ENCODE peak calls at places on chromosomes 12 and 14, in five cellular contexts. N, D, A, B and V are unnamed samples.

GRCh38 chr12:57093412-57094193 is 4.7 kb downstream of the NAB2 start:
- DNase-seq in B (peak), D (no peak), A (peak), N (peak), V (no peak)

GRCh38 chr14:51780006-51780692 is 80.3 kb upstream of the GNG2 start:
- DNase-seq in B (peak), A (peak), D (peak), N (peak), V (peak)

GRCh38 chr12:14883663-14884062 is 2.0 kb downstream of the MGP start:
- DNase-seq in D (no peak), N (no peak), A (no peak), B (no peak), V (no peak)

GRCh38 chr12:114438635-114439256 is 32.8 kb upstream of the TBX5 start:
- DNase-seq in N (no peak), D (no peak), A (no peak), B (no peak), V (no peak)

GRCh38 chr12:6204533-6205143 is 4.4 kb downstream of the CD9 start:
- DNase-seq in D (peak), A (no peak), N (no peak), B (no peak), V (no peak)

GRCh38 chr14:75238728-75239455 is 39.7 kb upstream of the FOS start:
- DNase-seq in B (no peak), N (no peak), A (no peak), D (no peak), V (no peak)

GRCh38 chr14:84591827-84592540 is 938.0 kb upstream of the FLRT2 start:
- DNase-seq in N (no peak), D (no peak), A (no peak), B (no peak), V (no peak)

GRCh38 chr14:90774316-90774715 is 41.9 kb downstream of the TTC7B start:
- DNase-seq in A (no peak), D (no peak), N (no peak), B (no peak), V (no peak)

GRCh38 chr14:68246074-68246980 is 426.7 kb downstream of the RAD51B start:
- DNase-seq in D (no peak), A (no peak), B (no peak), N (no peak), V (no peak)

GRCh38 chr14:100605230-100605629 is 18.0 kb upstream of the BEGAIN start:
- DNase-seq in N (no peak), B (no peak), D (no peak), A (no peak), V (no peak)

GRCh38 chr12:15855646-15856045 is 26.5 kb upstream of the STRAP start:
- DNase-seq in N (no peak), D (no peak), B (no peak), A (no peak), V (no peak)

GRCh38 chr12:50400104-50400637 is 514 bp upstream of the LARP4 start:
- DNase-seq in B (no peak), A (no peak), D (no peak), N (no peak), V (no peak)

GRCh38 chr14:100860556-100861187 is 34.8 kb downstream of the MEG3 start:
- DNase-seq in N (no peak), D (no peak), B (no peak), A (no peak), V (no peak)

GRCh38 chr14:20811994-20812393 is 9.3 kb upstream of the RNASE1 start:
- DNase-seq in D (no peak), N (no peak), B (no peak), A (no peak), V (no peak)

GRCh38 chr12:60935981-60936761 is 1324.0 kb upstream of the USP15 start:
- DNase-seq in D (peak), A (no peak), B (no peak), N (no peak), V (no peak)

GRCh38 chr14:37973031-37973908 is 234.4 kb upstream of the SSTR1 start:
- DNase-seq in N (no peak), B (no peak), D (no peak), A (no peak), V (no peak)

GRCh38 chr14:95257521-95257920 is 62.2 kb downstream of the CLMN start:
- DNase-seq in B (no peak), A (no peak), N (no peak), D (no peak), V (no peak)

GRCh38 chr12:125890366-125890905 is 825.2 kb downstream of the AACS start:
- DNase-seq in B (no peak), N (no peak), D (no peak), A (no peak), V (no peak)

GRCh38 chr14:31992051-31992450 is 85.1 kb upstream of the ARHGAP5 start:
- DNase-seq in A (no peak), B (no peak), D (no peak), N (no peak), V (no peak)

GRCh38 chr12:28180791-28181190 is 9.5 kb upstream of the CCDC91 start:
- DNase-seq in D (no peak), A (no peak), B (no peak), N (no peak), V (no peak)

GRCh38 chr12:71063087-71063486 is 94.7 kb downstream of the TSPAN8 start:
- DNase-seq in A (no peak), N (no peak), B (no peak), D (no peak), V (no peak)

GRCh38 chr12:52045794-52046199 is 5.4 kb upstream of the NR4A1 start:
- DNase-seq in B (no peak), D (peak), N (no peak), A (no peak), V (peak)

GRCh38 chr14:31834616-31835015 is 242.5 kb upstream of the ARHGAP5 start:
- DNase-seq in D (no peak), N (no peak), A (no peak), B (no peak), V (no peak)

GRCh38 chr12:52351196-52352059 is 15.9 kb downstream of the KRT85 start:
- DNase-seq in N (peak), B (peak), A (peak), D (no peak), V (no peak)

GRCh38 chr12:76176935-76177334 is 92.5 kb upstream of the NAP1L1 start:
- DNase-seq in N (no peak), D (no peak), B (no peak), A (no peak), V (no peak)

GRCh38 chr12:127507336-127507735 is 759.6 kb upstream of the TMEM132C start:
- DNase-seq in B (no peak), A (no peak), N (no peak), D (no peak), V (no peak)

GRCh38 chr12:49875115-49875720 is 28.5 kb downstream of the FAIM2 start:
- DNase-seq in D (no peak), B (no peak), N (no peak), A (no peak), V (no peak)